ENCODE peak calls at places on chromosomes 16 and 17, in nine cellular contexts. One of them, this sample, is unnamed.

GRCh38 chr17:31431795-31432658 is 40.6 kb downstream of the RAB11FIP4 start:
- DNase-seq in AG10803: no peak
- DNase-seq in left colon: no peak
- DNase-seq in stimulated activated CD4-positive, alpha-beta T cell treated with anti-CD3 and anti-CD28 coated beads, Interleukin-12 subunit alpha, Interleukin-12 subunit beta, amount 100 ng/mL, for 24 hours: no peak
- DNase-seq in bronchial epithelial cell: no peak
- DNase-seq in HS-27A: no peak
- DNase-seq in right cardiac atrium: no peak
- DNase-seq in COLO829: no peak
- DNase-seq in tibial nerve: no peak
- DNase-seq in this sample: no peak

GRCh38 chr17:45247429-45248131 is 14.3 kb downstream of the SPATA32 start:
- DNase-seq in AG10803: peak
- DNase-seq in left colon: peak
- DNase-seq in stimulated activated CD4-positive, alpha-beta T cell treated with anti-CD3 and anti-CD28 coated beads, Interleukin-12 subunit alpha, Interleukin-12 subunit beta, amount 100 ng/mL, for 24 hours: peak
- DNase-seq in bronchial epithelial cell: peak
- DNase-seq in HS-27A: peak
- DNase-seq in right cardiac atrium: peak
- DNase-seq in COLO829: peak
- DNase-seq in tibial nerve: peak
- DNase-seq in this sample: peak

GRCh38 chr17:49443862-49444261 is 29.2 kb upstream of the PHB1 start:
- DNase-seq in AG10803: peak
- DNase-seq in left colon: no peak
- DNase-seq in stimulated activated CD4-positive, alpha-beta T cell treated with anti-CD3 and anti-CD28 coated beads, Interleukin-12 subunit alpha, Interleukin-12 subunit beta, amount 100 ng/mL, for 24 hours: no peak
- DNase-seq in bronchial epithelial cell: no peak
- DNase-seq in HS-27A: no peak
- DNase-seq in right cardiac atrium: no peak
- DNase-seq in COLO829: peak
- DNase-seq in tibial nerve: no peak
- DNase-seq in this sample: no peak

GRCh38 chr17:7414837-7415236 is 5.3 kb upstream of the SPEM1 start:
- DNase-seq in AG10803: no peak
- DNase-seq in left colon: no peak
- DNase-seq in stimulated activated CD4-positive, alpha-beta T cell treated with anti-CD3 and anti-CD28 coated beads, Interleukin-12 subunit alpha, Interleukin-12 subunit beta, amount 100 ng/mL, for 24 hours: no peak
- DNase-seq in bronchial epithelial cell: no peak
- DNase-seq in HS-27A: no peak
- DNase-seq in right cardiac atrium: no peak
- DNase-seq in COLO829: no peak
- DNase-seq in tibial nerve: no peak
- DNase-seq in this sample: no peak

GRCh38 chr17:56149266-56150036 is 3.8 kb upstream of the ANKFN1 start:
- DNase-seq in AG10803: no peak
- DNase-seq in left colon: no peak
- DNase-seq in stimulated activated CD4-positive, alpha-beta T cell treated with anti-CD3 and anti-CD28 coated beads, Interleukin-12 subunit alpha, Interleukin-12 subunit beta, amount 100 ng/mL, for 24 hours: no peak
- DNase-seq in bronchial epithelial cell: no peak
- DNase-seq in HS-27A: no peak
- DNase-seq in right cardiac atrium: no peak
- DNase-seq in COLO829: no peak
- DNase-seq in tibial nerve: no peak
- DNase-seq in this sample: no peak

GRCh38 chr16:51153275-51153991 is 2.4 kb upstream of the SALL1 start:
- DNase-seq in AG10803: no peak
- DNase-seq in left colon: no peak
- DNase-seq in stimulated activated CD4-positive, alpha-beta T cell treated with anti-CD3 and anti-CD28 coated beads, Interleukin-12 subunit alpha, Interleukin-12 subunit beta, amount 100 ng/mL, for 24 hours: no peak
- DNase-seq in bronchial epithelial cell: no peak
- DNase-seq in HS-27A: no peak
- DNase-seq in right cardiac atrium: no peak
- DNase-seq in COLO829: no peak
- DNase-seq in tibial nerve: no peak
- DNase-seq in this sample: no peak

GRCh38 chr16:85867189-85867588 is 31.8 kb upstream of the IRF8 start:
- DNase-seq in AG10803: no peak
- DNase-seq in left colon: no peak
- DNase-seq in stimulated activated CD4-positive, alpha-beta T cell treated with anti-CD3 and anti-CD28 coated beads, Interleukin-12 subunit alpha, Interleukin-12 subunit beta, amount 100 ng/mL, for 24 hours: no peak
- DNase-seq in bronchial epithelial cell: no peak
- DNase-seq in HS-27A: no peak
- DNase-seq in right cardiac atrium: no peak
- DNase-seq in COLO829: no peak
- DNase-seq in tibial nerve: no peak
- DNase-seq in this sample: no peak

GRCh38 chr17:29784661-29785060 is 145.4 kb downstream of the SSH2 start:
- DNase-seq in AG10803: peak
- DNase-seq in left colon: no peak
- DNase-seq in stimulated activated CD4-positive, alpha-beta T cell treated with anti-CD3 and anti-CD28 coated beads, Interleukin-12 subunit alpha, Interleukin-12 subunit beta, amount 100 ng/mL, for 24 hours: no peak
- DNase-seq in bronchial epithelial cell: no peak
- DNase-seq in HS-27A: no peak
- DNase-seq in right cardiac atrium: no peak
- DNase-seq in COLO829: peak
- DNase-seq in tibial nerve: no peak
- DNase-seq in this sample: no peak

GRCh38 chr17:14316131-14316854 is 15.4 kb downstream of the HS3ST3B1 start:
- DNase-seq in AG10803: peak
- DNase-seq in left colon: no peak
- DNase-seq in stimulated activated CD4-positive, alpha-beta T cell treated with anti-CD3 and anti-CD28 coated beads, Interleukin-12 subunit alpha, Interleukin-12 subunit beta, amount 100 ng/mL, for 24 hours: no peak
- DNase-seq in bronchial epithelial cell: no peak
- DNase-seq in HS-27A: no peak
- DNase-seq in right cardiac atrium: no peak
- DNase-seq in COLO829: no peak
- DNase-seq in tibial nerve: no peak
- DNase-seq in this sample: no peak

GRCh38 chr16:64808474-64808873 is 313.4 kb downstream of the CDH11 start:
- DNase-seq in AG10803: no peak
- DNase-seq in left colon: no peak
- DNase-seq in stimulated activated CD4-positive, alpha-beta T cell treated with anti-CD3 and anti-CD28 coated beads, Interleukin-12 subunit alpha, Interleukin-12 subunit beta, amount 100 ng/mL, for 24 hours: no peak
- DNase-seq in bronchial epithelial cell: no peak
- DNase-seq in HS-27A: no peak
- DNase-seq in right cardiac atrium: no peak
- DNase-seq in COLO829: no peak
- DNase-seq in tibial nerve: no peak
- DNase-seq in this sample: no peak

GRCh38 chr17:83173180-83173996 is 94.0 kb downstream of the METRNL start:
- DNase-seq in AG10803: no peak
- DNase-seq in left colon: no peak
- DNase-seq in stimulated activated CD4-positive, alpha-beta T cell treated with anti-CD3 and anti-CD28 coated beads, Interleukin-12 subunit alpha, Interleukin-12 subunit beta, amount 100 ng/mL, for 24 hours: no peak
- DNase-seq in bronchial epithelial cell: no peak
- DNase-seq in HS-27A: no peak
- DNase-seq in right cardiac atrium: no peak
- DNase-seq in COLO829: no peak
- DNase-seq in tibial nerve: no peak
- DNase-seq in this sample: no peak

GRCh38 chr16:20676268-20676828 is 21.1 kb downstream of the ACSM1 start:
- DNase-seq in AG10803: no peak
- DNase-seq in left colon: peak
- DNase-seq in stimulated activated CD4-positive, alpha-beta T cell treated with anti-CD3 and anti-CD28 coated beads, Interleukin-12 subunit alpha, Interleukin-12 subunit beta, amount 100 ng/mL, for 24 hours: no peak
- DNase-seq in bronchial epithelial cell: peak
- DNase-seq in HS-27A: no peak
- DNase-seq in right cardiac atrium: no peak
- DNase-seq in COLO829: no peak
- DNase-seq in tibial nerve: no peak
- DNase-seq in this sample: peak

GRCh38 chr16:84815446-84815845 is 4.3 kb upstream of the CRISPLD2 start:
- DNase-seq in AG10803: no peak
- DNase-seq in left colon: no peak
- DNase-seq in stimulated activated CD4-positive, alpha-beta T cell treated with anti-CD3 and anti-CD28 coated beads, Interleukin-12 subunit alpha, Interleukin-12 subunit beta, amount 100 ng/mL, for 24 hours: no peak
- DNase-seq in bronchial epithelial cell: no peak
- DNase-seq in HS-27A: no peak
- DNase-seq in right cardiac atrium: peak
- DNase-seq in COLO829: no peak
- DNase-seq in tibial nerve: no peak
- DNase-seq in this sample: no peak

GRCh38 chr17:16477666-16478065 is 14.3 kb downstream of the LRRC75A start:
- DNase-seq in AG10803: no peak
- DNase-seq in left colon: no peak
- DNase-seq in stimulated activated CD4-positive, alpha-beta T cell treated with anti-CD3 and anti-CD28 coated beads, Interleukin-12 subunit alpha, Interleukin-12 subunit beta, amount 100 ng/mL, for 24 hours: no peak
- DNase-seq in bronchial epithelial cell: no peak
- DNase-seq in HS-27A: no peak
- DNase-seq in right cardiac atrium: no peak
- DNase-seq in COLO829: no peak
- DNase-seq in tibial nerve: no peak
- DNase-seq in this sample: no peak

GRCh38 chr17:58533616-58534188 is 19.3 kb upstream of the MTMR4 start:
- DNase-seq in AG10803: no peak
- DNase-seq in left colon: no peak
- DNase-seq in stimulated activated CD4-positive, alpha-beta T cell treated with anti-CD3 and anti-CD28 coated beads, Interleukin-12 subunit alpha, Interleukin-12 subunit beta, amount 100 ng/mL, for 24 hours: no peak
- DNase-seq in bronchial epithelial cell: no peak
- DNase-seq in HS-27A: no peak
- DNase-seq in right cardiac atrium: no peak
- DNase-seq in COLO829: no peak
- DNase-seq in tibial nerve: no peak
- DNase-seq in this sample: no peak

GRCh38 chr17:10757067-10757466 is 27.2 kb upstream of the TMEM220 start:
- DNase-seq in AG10803: no peak
- DNase-seq in left colon: no peak
- DNase-seq in stimulated activated CD4-positive, alpha-beta T cell treated with anti-CD3 and anti-CD28 coated beads, Interleukin-12 subunit alpha, Interleukin-12 subunit beta, amount 100 ng/mL, for 24 hours: no peak
- DNase-seq in bronchial epithelial cell: no peak
- DNase-seq in HS-27A: no peak
- DNase-seq in right cardiac atrium: no peak
- DNase-seq in COLO829: no peak
- DNase-seq in tibial nerve: no peak
- DNase-seq in this sample: no peak

GRCh38 chr17:79131701-79132100 is 57.1 kb downstream of the ENGASE start:
- DNase-seq in AG10803: no peak
- DNase-seq in left colon: no peak
- DNase-seq in stimulated activated CD4-positive, alpha-beta T cell treated with anti-CD3 and anti-CD28 coated beads, Interleukin-12 subunit alpha, Interleukin-12 subunit beta, amount 100 ng/mL, for 24 hours: no peak
- DNase-seq in bronchial epithelial cell: no peak
- DNase-seq in HS-27A: no peak
- DNase-seq in right cardiac atrium: no peak
- DNase-seq in COLO829: no peak
- DNase-seq in tibial nerve: no peak
- DNase-seq in this sample: no peak

GRCh38 chr17:10156579-10157488 is 41.6 kb downstream of the GAS7 start:
- DNase-seq in AG10803: no peak
- DNase-seq in left colon: peak
- DNase-seq in stimulated activated CD4-positive, alpha-beta T cell treated with anti-CD3 and anti-CD28 coated beads, Interleukin-12 subunit alpha, Interleukin-12 subunit beta, amount 100 ng/mL, for 24 hours: no peak
- DNase-seq in bronchial epithelial cell: no peak
- DNase-seq in HS-27A: no peak
- DNase-seq in right cardiac atrium: peak
- DNase-seq in COLO829: no peak
- DNase-seq in tibial nerve: peak
- DNase-seq in this sample: no peak

GRCh38 chr17:16477255-16477654 is 14.7 kb downstream of the LRRC75A start:
- DNase-seq in AG10803: peak
- DNase-seq in left colon: no peak
- DNase-seq in stimulated activated CD4-positive, alpha-beta T cell treated with anti-CD3 and anti-CD28 coated beads, Interleukin-12 subunit alpha, Interleukin-12 subunit beta, amount 100 ng/mL, for 24 hours: no peak
- DNase-seq in bronchial epithelial cell: peak
- DNase-seq in HS-27A: peak
- DNase-seq in right cardiac atrium: peak
- DNase-seq in COLO829: peak
- DNase-seq in tibial nerve: peak
- DNase-seq in this sample: no peak

GRCh38 chr17:5667871-5668270 is 83.6 kb upstream of the NLRP1 start:
- DNase-seq in AG10803: no peak
- DNase-seq in left colon: no peak
- DNase-seq in stimulated activated CD4-positive, alpha-beta T cell treated with anti-CD3 and anti-CD28 coated beads, Interleukin-12 subunit alpha, Interleukin-12 subunit beta, amount 100 ng/mL, for 24 hours: no peak
- DNase-seq in bronchial epithelial cell: no peak
- DNase-seq in HS-27A: no peak
- DNase-seq in right cardiac atrium: no peak
- DNase-seq in COLO829: no peak
- DNase-seq in tibial nerve: no peak
- DNase-seq in this sample: peak

GRCh38 chr16:85104821-85105391 is 7.4 kb downstream of the CIBAR2 start:
- DNase-seq in AG10803: no peak
- DNase-seq in left colon: no peak
- DNase-seq in stimulated activated CD4-positive, alpha-beta T cell treated with anti-CD3 and anti-CD28 coated beads, Interleukin-12 subunit alpha, Interleukin-12 subunit beta, amount 100 ng/mL, for 24 hours: no peak
- DNase-seq in bronchial epithelial cell: no peak
- DNase-seq in HS-27A: no peak
- DNase-seq in right cardiac atrium: no peak
- DNase-seq in COLO829: no peak
- DNase-seq in tibial nerve: no peak
- DNase-seq in this sample: no peak

GRCh38 chr17:32303861-32304288 is 38.1 kb downstream of the C17orf75 start:
- DNase-seq in AG10803: no peak
- DNase-seq in left colon: no peak
- DNase-seq in stimulated activated CD4-positive, alpha-beta T cell treated with anti-CD3 and anti-CD28 coated beads, Interleukin-12 subunit alpha, Interleukin-12 subunit beta, amount 100 ng/mL, for 24 hours: no peak
- DNase-seq in bronchial epithelial cell: no peak
- DNase-seq in HS-27A: no peak
- DNase-seq in right cardiac atrium: no peak
- DNase-seq in COLO829: no peak
- DNase-seq in tibial nerve: no peak
- DNase-seq in this sample: peak

GRCh38 chr17:8073627-8074485 is 13.7 kb downstream of the ALOX12B start:
- DNase-seq in AG10803: peak
- DNase-seq in left colon: peak
- DNase-seq in stimulated activated CD4-positive, alpha-beta T cell treated with anti-CD3 and anti-CD28 coated beads, Interleukin-12 subunit alpha, Interleukin-12 subunit beta, amount 100 ng/mL, for 24 hours: peak
- DNase-seq in bronchial epithelial cell: peak
- DNase-seq in HS-27A: no peak
- DNase-seq in right cardiac atrium: peak
- DNase-seq in COLO829: peak
- DNase-seq in tibial nerve: no peak
- DNase-seq in this sample: peak

GRCh38 chr16:25626172-25626571 is 65.6 kb upstream of the HS3ST4 start:
- DNase-seq in AG10803: no peak
- DNase-seq in left colon: no peak
- DNase-seq in stimulated activated CD4-positive, alpha-beta T cell treated with anti-CD3 and anti-CD28 coated beads, Interleukin-12 subunit alpha, Interleukin-12 subunit beta, amount 100 ng/mL, for 24 hours: no peak
- DNase-seq in bronchial epithelial cell: peak
- DNase-seq in HS-27A: no peak
- DNase-seq in right cardiac atrium: no peak
- DNase-seq in COLO829: no peak
- DNase-seq in tibial nerve: no peak
- DNase-seq in this sample: no peak

GRCh38 chr16:88074041-88074440 is 122.8 kb downstream of the BANP start:
- DNase-seq in AG10803: no peak
- DNase-seq in left colon: no peak
- DNase-seq in stimulated activated CD4-positive, alpha-beta T cell treated with anti-CD3 and anti-CD28 coated beads, Interleukin-12 subunit alpha, Interleukin-12 subunit beta, amount 100 ng/mL, for 24 hours: no peak
- DNase-seq in bronchial epithelial cell: no peak
- DNase-seq in HS-27A: no peak
- DNase-seq in right cardiac atrium: no peak
- DNase-seq in COLO829: no peak
- DNase-seq in tibial nerve: no peak
- DNase-seq in this sample: no peak

GRCh38 chr17:58504826-58505351 is 9.5 kb downstream of the MTMR4 start:
- DNase-seq in AG10803: no peak
- DNase-seq in left colon: no peak
- DNase-seq in stimulated activated CD4-positive, alpha-beta T cell treated with anti-CD3 and anti-CD28 coated beads, Interleukin-12 subunit alpha, Interleukin-12 subunit beta, amount 100 ng/mL, for 24 hours: no peak
- DNase-seq in bronchial epithelial cell: no peak
- DNase-seq in HS-27A: no peak
- DNase-seq in right cardiac atrium: no peak
- DNase-seq in COLO829: no peak
- DNase-seq in tibial nerve: no peak
- DNase-seq in this sample: no peak

GRCh38 chr17:76623271-76624146 is 20.0 kb downstream of the ST6GALNAC1 start:
- DNase-seq in AG10803: peak
- DNase-seq in left colon: peak
- DNase-seq in stimulated activated CD4-positive, alpha-beta T cell treated with anti-CD3 and anti-CD28 coated beads, Interleukin-12 subunit alpha, Interleukin-12 subunit beta, amount 100 ng/mL, for 24 hours: peak
- DNase-seq in bronchial epithelial cell: peak
- DNase-seq in HS-27A: no peak
- DNase-seq in right cardiac atrium: peak
- DNase-seq in COLO829: peak
- DNase-seq in tibial nerve: peak
- DNase-seq in this sample: peak

GRCh38 chr17:59494757-59495368 is 70.5 kb upstream of the DHX40 start:
- DNase-seq in AG10803: no peak
- DNase-seq in left colon: no peak
- DNase-seq in stimulated activated CD4-positive, alpha-beta T cell treated with anti-CD3 and anti-CD28 coated beads, Interleukin-12 subunit alpha, Interleukin-12 subunit beta, amount 100 ng/mL, for 24 hours: no peak
- DNase-seq in bronchial epithelial cell: no peak
- DNase-seq in HS-27A: no peak
- DNase-seq in right cardiac atrium: no peak
- DNase-seq in COLO829: no peak
- DNase-seq in tibial nerve: no peak
- DNase-seq in this sample: no peak

GRCh38 chr16:89357055-89357454 is 133.3 kb downstream of the ANKRD11 start:
- DNase-seq in AG10803: no peak
- DNase-seq in left colon: no peak
- DNase-seq in stimulated activated CD4-positive, alpha-beta T cell treated with anti-CD3 and anti-CD28 coated beads, Interleukin-12 subunit alpha, Interleukin-12 subunit beta, amount 100 ng/mL, for 24 hours: peak
- DNase-seq in bronchial epithelial cell: peak
- DNase-seq in HS-27A: no peak
- DNase-seq in right cardiac atrium: no peak
- DNase-seq in COLO829: no peak
- DNase-seq in tibial nerve: no peak
- DNase-seq in this sample: no peak

GRCh38 chr17:67582632-67583230 is 135.0 kb upstream of the NOL11 start:
- DNase-seq in AG10803: no peak
- DNase-seq in left colon: peak
- DNase-seq in stimulated activated CD4-positive, alpha-beta T cell treated with anti-CD3 and anti-CD28 coated beads, Interleukin-12 subunit alpha, Interleukin-12 subunit beta, amount 100 ng/mL, for 24 hours: no peak
- DNase-seq in bronchial epithelial cell: no peak
- DNase-seq in HS-27A: no peak
- DNase-seq in right cardiac atrium: no peak
- DNase-seq in COLO829: no peak
- DNase-seq in tibial nerve: no peak
- DNase-seq in this sample: peak

GRCh38 chr17:17741346-17742023 is 60.2 kb downstream of the RAI1 start:
- DNase-seq in AG10803: peak
- DNase-seq in left colon: no peak
- DNase-seq in stimulated activated CD4-positive, alpha-beta T cell treated with anti-CD3 and anti-CD28 coated beads, Interleukin-12 subunit alpha, Interleukin-12 subunit beta, amount 100 ng/mL, for 24 hours: no peak
- DNase-seq in bronchial epithelial cell: no peak
- DNase-seq in HS-27A: no peak
- DNase-seq in right cardiac atrium: no peak
- DNase-seq in COLO829: peak
- DNase-seq in tibial nerve: no peak
- DNase-seq in this sample: no peak

This sample was measured in NCI-H1092 treated with DMSO at 0.1 percent for 48 hours.